ENCODE peak calls at places on chromosome 6, in nine cellular contexts. L is astrocyte of the cerebellum, H is HT-29, Y is GM04503, O is epithelial cell of proximal tubule, M is thoracic aorta, I is NCI-H1092, P is lung microvascular endothelial cell, Z is MM.1S. S is an unnamed sample.

GRCh38 chr6:10441004-10441654 is 26.3 kb upstream of the TFAP2A start:
- DNase-seq in M (no peak), Z (no peak), O (peak), P (no peak), I (no peak), Y (peak), H (peak), L (peak), S (no peak)

GRCh38 chr6:98839788-98840361 is 5.5 kb downstream of the POU3F2 start:
- DNase-seq in M (no peak), Y (no peak), Z (peak), O (no peak), P (no peak), I (peak), L (peak), H (peak), S (no peak)

GRCh38 chr6:99522531-99522930 is 7.3 kb upstream of the USP45 start:
- DNase-seq in H (no peak), I (no peak), L (no peak), O (peak), Z (no peak), M (no peak), Y (no peak), P (no peak), S (no peak)

GRCh38 chr6:152428126-152428525 is 209.0 kb downstream of the SYNE1 start:
- DNase-seq in Z (no peak), L (peak), Y (no peak), H (no peak), I (no peak), O (peak), M (no peak), P (no peak), S (no peak)

GRCh38 chr6:52647199-52647598 is 23.7 kb upstream of the TMEM14A start:
- DNase-seq in I (no peak), O (no peak), M (no peak), Y (peak), P (no peak), Z (no peak), L (no peak), H (no peak), S (no peak)

GRCh38 chr6:123681957-123682462 is 45.3 kb upstream of the TRDN start:
- DNase-seq in M (no peak), I (no peak), H (no peak), Y (no peak), Z (peak), P (no peak), O (no peak), L (no peak), S (no peak)

GRCh38 chr6:113564401-113565161 is 292.6 kb upstream of the MARCKS start:
- DNase-seq in Y (peak), L (peak), Z (no peak), O (no peak), I (peak), H (no peak), P (peak), M (peak), S (peak)

GRCh38 chr6:137102851-137103492 is 58.2 kb upstream of the IL20RA start:
- DNase-seq in I (no peak), P (no peak), Y (no peak), H (no peak), O (no peak), M (no peak), Z (peak), L (no peak), S (no peak)

S was measured in mucosa of descending colon.